ENCODE peak calls at places on chromosomes 16 and 17, in six cellular contexts. T, S, J, B, L and N are unnamed samples.

GRCh38 chr16:80144191-80144590 is 396.6 kb upstream of the DYNLRB2 start:
- DNase-seq in T (peak), S (no peak), J (no peak), B (no peak), L (no peak), N (peak)

GRCh38 chr17:75587718-75588545 is at the start of gene MYO15B:
- DNase-seq in T (no peak), S (peak), J (no peak), B (peak), L (peak), N (no peak)

GRCh38 chr16:81888520-81889394 is 109.7 kb downstream of the PLCG2 start:
- DNase-seq in T (no peak), S (no peak), J (no peak), B (no peak), L (no peak), N (no peak)

GRCh38 chr17:78497115-78497540 is 80.1 kb downstream of the DNAH17 start:
- DNase-seq in T (peak), S (no peak), J (peak), B (peak), L (peak), N (peak)

GRCh38 chr17:75856062-75856681 is 1.0 kb upstream of the WBP2 start:
- DNase-seq in T (peak), S (peak), J (no peak), B (no peak), L (no peak), N (no peak)

GRCh38 chr16:89365044-89365467 is 125.3 kb downstream of the ANKRD11 start:
- DNase-seq in T (peak), S (no peak), J (no peak), B (no peak), L (no peak), N (peak)

GRCh38 chr17:721540-721937 is 6.9 kb upstream of the VPS53 start:
- DNase-seq in T (no peak), S (no peak), J (no peak), B (no peak), L (no peak), N (no peak)

GRCh38 chr16:11142951-11143740 is 112.9 kb downstream of the SOCS1 start:
- DNase-seq in T (no peak), S (no peak), J (peak), B (no peak), L (no peak), N (no peak)

GRCh38 chr16:49183911-49184310 is 97.7 kb downstream of the CBLN1 start:
- DNase-seq in T (no peak), S (no peak), J (peak), B (no peak), L (no peak), N (no peak)

GRCh38 chr16:4550587-4550986 is 5.6 kb upstream of the C16orf96 start:
- DNase-seq in T (no peak), S (no peak), J (no peak), B (no peak), L (no peak), N (no peak)

GRCh38 chr17:72702136-72702735 is 390.3 kb downstream of the SLC39A11 start:
- DNase-seq in T (peak), S (no peak), J (no peak), B (no peak), L (no peak), N (no peak)

GRCh38 chr16:2473999-2474876 is 689 bp upstream of the TBC1D24 start:
- DNase-seq in T (peak), S (peak), J (peak), B (peak), L (no peak), N (no peak)
- H3K27ac ChIP-seq in T (peak), S (peak), J (peak), B (peak), L (peak), N (no peak)

DNA sequence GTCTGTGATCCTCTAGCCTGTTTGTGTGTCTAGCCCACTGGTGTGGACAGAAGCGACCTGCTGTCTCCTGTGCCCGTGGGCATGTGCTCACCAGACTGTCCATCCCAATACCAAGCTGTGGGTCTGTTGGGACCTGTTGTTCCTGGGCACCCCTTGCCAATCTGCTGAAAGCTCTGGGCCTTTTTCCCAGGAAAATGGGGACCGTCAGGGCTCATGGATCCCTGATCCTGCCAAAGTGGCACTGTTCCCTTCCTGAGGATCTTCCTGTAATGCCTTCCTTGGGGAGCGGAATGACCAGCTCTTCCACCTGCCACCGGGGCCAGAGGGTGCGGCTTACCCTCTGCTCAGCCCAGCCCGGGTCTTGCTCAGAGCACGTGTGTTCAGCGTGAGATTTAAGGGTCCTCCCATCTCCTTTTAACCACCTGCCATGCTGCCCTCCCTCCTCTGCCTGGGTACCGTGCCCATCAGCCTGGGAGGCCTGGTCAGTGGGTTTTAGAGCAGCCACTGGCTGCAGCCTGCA is 59.3 kb downstream of the BAIAP2 start:
- DNase-seq in T (no peak), S (no peak), J (no peak), B (no peak), L (no peak), N (no peak)
- TF ChIP-seq CTCF in T (no peak), S (no peak), J (no peak), B (no peak), L (no peak), N (peak)

GRCh38 chr16:84050316-84050715 is 7.7 kb upstream of the SLC38A8 start:
- DNase-seq in T (no peak), S (peak), J (no peak), B (no peak), L (peak), N (no peak)
- H3K4me3 ChIP-seq in T (no peak), S (no peak), J (no peak), B (no peak), L (no peak), N (no peak)

GRCh38 chr17:41909088-41909487 is 9.7 kb downstream of the ACLY start:
- DNase-seq in T (no peak), S (no peak), J (peak), B (no peak), L (no peak), N (no peak)
- H3K27ac ChIP-seq in T (no peak), S (no peak), J (peak), B (no peak), L (no peak), N (no peak)

DNA sequence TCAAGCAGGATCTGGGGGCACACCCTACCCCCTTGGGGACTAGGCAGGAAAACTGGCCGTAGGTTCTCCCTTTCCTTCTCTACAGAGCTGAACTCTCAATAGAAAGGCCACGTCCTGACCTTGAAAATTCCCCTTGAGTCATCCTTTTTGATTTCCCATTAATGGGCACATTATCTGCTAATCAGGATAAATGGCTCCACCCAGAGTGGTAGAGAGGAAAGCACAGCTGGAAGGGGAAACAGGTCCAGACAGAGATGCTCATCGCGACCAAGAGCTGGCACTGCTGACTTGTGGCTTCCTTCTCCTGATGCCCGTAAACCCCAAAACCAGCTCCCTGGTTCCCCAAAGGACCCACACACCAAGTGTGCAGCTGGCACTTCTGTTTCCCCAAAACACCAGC is 206.5 kb upstream of the CDH5 start:
- DNase-seq in T (peak), S (no peak), J (no peak), B (no peak), L (no peak), N (no peak)
- TF ChIP-seq CTCF in T (peak), S (no peak), J (no peak), B (no peak), L (no peak), N (peak)

GRCh38 chr17:39924691-39925055 is 2.7 kb downstream of the ORMDL3 start:
- DNase-seq in T (no peak), S (no peak), J (no peak), B (no peak), L (no peak), N (no peak)
- H3K4me3 ChIP-seq in T (no peak), S (no peak), J (no peak), B (no peak), L (no peak), N (no peak)

DNA sequence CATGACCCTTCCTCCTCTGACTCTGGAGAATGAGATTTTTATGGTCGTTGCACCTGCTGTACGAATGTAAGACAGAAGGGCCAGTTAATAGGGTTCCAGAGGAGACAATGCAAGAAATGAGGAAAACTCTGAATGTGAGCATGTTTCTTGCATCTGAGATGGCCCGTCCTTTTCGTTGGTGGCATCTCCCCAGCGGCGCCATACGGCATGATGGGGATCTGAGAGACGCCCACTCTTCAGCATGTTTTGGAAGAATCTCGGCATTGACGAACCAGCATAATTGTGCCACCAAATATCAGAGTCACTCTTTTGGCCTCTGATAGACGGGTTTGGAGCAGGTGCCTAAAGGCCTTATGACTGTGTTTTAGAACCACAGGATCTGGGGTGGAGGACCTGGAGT is 126.5 kb upstream of the RCVRN start:
- DNase-seq in T (no peak), S (no peak), J (no peak), B (no peak), L (no peak), N (no peak)
- H3K27ac ChIP-seq in T (no peak), S (no peak), J (no peak), B (peak), L (peak), N (no peak)